ENCODE peak calls at places on chromosomes 4 and X, in four cellular contexts. Y, U, W and Z are unnamed samples.

GRCh38 chrX:101602077-101602476 is 15.7 kb downstream of the ARMCX6 start:
- DNase-seq in Y (no peak), U (no peak), W (no peak), Z (no peak)

GRCh38 chrX:617401-617800 is 13.2 kb upstream of the SHOX start:
- DNase-seq in Y (no peak), U (no peak), W (no peak), Z (no peak)

GRCh38 chr4:24550773-24551172 is 33.6 kb downstream of the DHX15 start:
- DNase-seq in Y (no peak), U (no peak), W (no peak), Z (no peak)

GRCh38 chr4:60619531-60620305 is 580.4 kb upstream of the ADGRL3 start:
- DNase-seq in Y (no peak), U (no peak), W (no peak), Z (no peak)

GRCh38 chr4:187424636-187425035 is 570.9 kb upstream of the ZFP42 start:
- DNase-seq in Y (no peak), U (no peak), W (no peak), Z (no peak)

GRCh38 chr4:3607690-3608514 is 75.7 kb upstream of the LRPAP1 start:
- DNase-seq in Y (no peak), U (no peak), W (no peak), Z (no peak)

GRCh38 chr4:143581331-143581961 is 67.9 kb downstream of the SMARCA5 start:
- DNase-seq in Y (no peak), U (no peak), W (no peak), Z (no peak)

GRCh38 chr4:76943129-76943620 is 6.4 kb upstream of the SEPTIN11 start:
- DNase-seq in Y (no peak), U (peak), W (no peak), Z (no peak)

GRCh38 chr4:172007889-172008288 is 194.7 kb downstream of the GALNTL6 start:
- DNase-seq in Y (no peak), U (no peak), W (no peak), Z (no peak)